ENCODE peak calls at places on chromosomes 13 and 19, in nine cellular contexts. I is transverse colon, J is brain microvascular endothelial cell, V is left ventricle myocardium inferior, W is endodermal cell, E is heart right ventricle, S is HL-60, A is fibroblast of pulmonary artery, R is neural progenitor cell. G is an unnamed sample.

GRCh38 chr13:35854286-35854685 is 276.9 kb downstream of the DCLK1 start:
- DNase-seq in I (no peak), J (no peak), V (no peak), W (no peak), E (no peak), S (no peak), A (no peak), R (no peak), G (no peak)

GRCh38 chr13:65292488-65292901 is 1937.6 kb downstream of the PCDH9 start:
- DNase-seq in I (no peak), J (peak), V (no peak), W (peak), E (no peak), S (no peak), A (peak), R (peak), G (peak)

GRCh38 chr13:99812611-99813010 is 159.0 kb downstream of the ZIC5 start:
- DNase-seq in I (no peak), J (peak), V (no peak), W (no peak), E (no peak), S (no peak), A (no peak), R (no peak), G (peak)

GRCh38 chr13:105334211-105334610 is 1201.3 kb downstream of the EFNB2 start:
- DNase-seq in I (no peak), J (peak), V (no peak), W (no peak), E (no peak), S (no peak), A (peak), R (peak), G (peak)

GRCh38 chr13:24152292-24153214 is 8.0 kb upstream of the SPATA13 start:
- DNase-seq in I (no peak), J (no peak), V (no peak), W (peak), E (no peak), S (no peak), A (no peak), R (no peak), G (no peak)

GRCh38 chr19:13920940-13921744 is 15.1 kb downstream of the CC2D1A start:
- DNase-seq in I (no peak), J (peak), V (no peak), W (peak), E (no peak), S (peak), A (peak), R (peak), G (peak)

GRCh38 chr13:100610399-100611347 is 22.1 kb upstream of the GGACT start:
- DNase-seq in I (no peak), J (no peak), V (no peak), W (no peak), E (no peak), S (no peak), A (no peak), R (no peak), G (no peak)

GRCh38 chr19:54905908-54906511 is at the start of gene NCR1:
- DNase-seq in I (no peak), J (no peak), V (no peak), W (no peak), E (no peak), S (no peak), A (no peak), R (no peak), G (no peak)

GRCh38 chr19:17328517-17329060 is 6.1 kb downstream of the ANO8 start:
- DNase-seq in I (no peak), J (no peak), V (no peak), W (peak), E (no peak), S (no peak), A (no peak), R (peak), G (no peak)

GRCh38 chr13:102873653-102874052 is 27.8 kb downstream of the ERCC5 start:
- DNase-seq in I (no peak), J (peak), V (no peak), W (no peak), E (no peak), S (no peak), A (peak), R (no peak), G (no peak)

GRCh38 chr13:27359203-27359821 is 65.1 kb upstream of the GTF3A start:
- DNase-seq in I (peak), J (peak), V (peak), W (peak), E (peak), S (no peak), A (peak), R (peak), G (peak)

GRCh38 chr19:22286151-22286810 is at the start of gene ZNF729:
- DNase-seq in I (no peak), J (no peak), V (no peak), W (no peak), E (peak), S (no peak), A (no peak), R (no peak), G (no peak)

GRCh38 chr19:55486971-55487883 is 1.0 kb upstream of the SSC5D start:
- DNase-seq in I (peak), J (peak), V (peak), W (peak), E (peak), S (peak), A (peak), R (peak), G (peak)

GRCh38 chr13:33100876-33101275 is 84.7 kb downstream of the KL start:
- DNase-seq in I (no peak), J (no peak), V (no peak), W (no peak), E (no peak), S (no peak), A (no peak), R (no peak), G (peak)

GRCh38 chr19:2317756-2318155 is 9.8 kb upstream of the LINGO3 start:
- DNase-seq in I (no peak), J (no peak), V (no peak), W (no peak), E (no peak), S (no peak), A (no peak), R (no peak), G (no peak)

GRCh38 chr13:80151016-80151415 is 189.9 kb downstream of the SPRY2 start:
- DNase-seq in I (no peak), J (no peak), V (no peak), W (no peak), E (no peak), S (no peak), A (no peak), R (no peak), G (no peak)

GRCh38 chr13:20291037-20291436 is 58.9 kb upstream of the GJB6 start:
- DNase-seq in I (peak), J (no peak), V (no peak), W (no peak), E (no peak), S (no peak), A (no peak), R (no peak), G (no peak)

GRCh38 chr13:20287976-20288375 is 55.9 kb upstream of the GJB6 start:
- DNase-seq in I (no peak), J (no peak), V (no peak), W (no peak), E (no peak), S (no peak), A (no peak), R (no peak), G (no peak)

GRCh38 chr13:20294497-20294896 is 62.4 kb upstream of the GJB6 start:
- DNase-seq in I (no peak), J (no peak), V (no peak), W (peak), E (no peak), S (no peak), A (no peak), R (peak), G (no peak)

GRCh38 chr13:20288561-20288960 is 56.4 kb upstream of the GJB6 start:
- DNase-seq in I (no peak), J (no peak), V (no peak), W (no peak), E (no peak), S (no peak), A (no peak), R (no peak), G (no peak)

DNA sequence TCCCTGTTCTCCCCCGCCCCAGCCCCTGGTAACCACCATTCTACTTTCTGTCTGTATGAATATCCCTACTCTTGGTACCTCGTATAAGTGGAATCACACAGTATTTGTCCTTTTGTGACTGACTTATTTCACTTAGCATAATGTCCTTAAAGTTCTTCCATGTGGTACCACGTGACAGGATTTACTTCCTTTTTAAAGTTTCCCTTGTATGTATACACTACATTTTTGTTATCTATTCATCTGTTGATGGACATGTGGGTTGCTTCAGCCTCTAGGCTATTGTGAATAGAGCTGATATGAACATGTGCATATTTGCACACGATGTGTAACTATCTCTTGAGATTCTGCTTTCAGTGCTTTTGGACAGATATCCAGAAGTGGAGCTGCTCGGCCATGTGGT is 59.6 kb upstream of the GJB6 start:
- DNase-seq in I (no peak), J (no peak), V (no peak), W (no peak), E (no peak), S (no peak), A (no peak), R (no peak), G (no peak)
- TF ChIP-seq CTCF in I (no peak), J (no peak), V (no peak), W (no peak), E (no peak), S (no peak), A (no peak), R (no peak), G (no peak)

GRCh38 chr13:111460548-111461444 is 140.4 kb downstream of the TEX29 start:
- DNase-seq in I (peak), J (peak), V (no peak), W (peak), E (peak), S (no peak), A (peak), R (peak), G (peak)
- H3K4me3 ChIP-seq in I (no peak), J (no peak), V (no peak), W (no peak), E (no peak), S (no peak), A (no peak), R (no peak), G (no peak)

GRCh38 chr13:21685485-21686064 is 14.7 kb downstream of the FGF9 start:
- DNase-seq in I (no peak), J (no peak), V (no peak), W (no peak), E (no peak), S (no peak), A (no peak), R (no peak), G (no peak)
- TF ChIP-seq CTCF in I (no peak), J (no peak), V (no peak), W (no peak), E (no peak), S (no peak), A (no peak), R (no peak), G (no peak)

GRCh38 chr13:98474292-98474691 is 102.6 kb downstream of the STK24 start:
- DNase-seq in I (no peak), J (no peak), V (no peak), W (no peak), E (no peak), S (no peak), A (no peak), R (no peak), G (no peak)

GRCh38 chr13:98476538-98476966 is 100.4 kb downstream of the STK24 start:
- DNase-seq in I (peak), J (peak), V (peak), W (peak), E (no peak), S (peak), A (peak), R (no peak), G (peak)

GRCh38 chr13:98474761-98475160 is 102.1 kb downstream of the STK24 start:
- DNase-seq in I (no peak), J (no peak), V (no peak), W (no peak), E (no peak), S (no peak), A (no peak), R (no peak), G (no peak)

GRCh38 chr13:98475521-98475920 is 101.4 kb downstream of the STK24 start:
- DNase-seq in I (no peak), J (peak), V (no peak), W (peak), E (no peak), S (no peak), A (no peak), R (peak), G (no peak)

DNA sequence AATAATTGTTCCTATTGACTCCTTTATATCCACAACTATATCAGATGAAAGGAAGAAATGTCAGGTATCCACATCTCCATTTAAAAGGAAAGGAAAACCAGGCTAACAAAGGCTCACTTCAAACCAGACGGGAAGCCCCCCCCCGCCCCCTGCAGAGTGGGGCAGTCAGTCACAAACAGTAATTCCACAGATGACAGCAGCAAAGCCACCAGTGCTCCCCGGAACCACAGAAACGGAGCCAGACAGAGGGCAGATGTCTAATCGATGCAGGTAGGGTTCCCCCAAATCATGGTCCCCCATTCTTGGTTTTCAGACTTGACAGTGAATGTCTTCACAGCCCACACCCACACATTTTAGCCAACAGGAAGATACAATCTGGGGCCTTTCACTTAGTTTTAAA is 100.8 kb downstream of the STK24 start:
- DNase-seq in I (no peak), J (no peak), V (no peak), W (peak), E (no peak), S (no peak), A (no peak), R (peak), G (no peak)
- H3K4me3 ChIP-seq in I (no peak), J (peak), V (no peak), W (no peak), E (no peak), S (no peak), A (no peak), R (no peak), G (no peak)

DNA sequence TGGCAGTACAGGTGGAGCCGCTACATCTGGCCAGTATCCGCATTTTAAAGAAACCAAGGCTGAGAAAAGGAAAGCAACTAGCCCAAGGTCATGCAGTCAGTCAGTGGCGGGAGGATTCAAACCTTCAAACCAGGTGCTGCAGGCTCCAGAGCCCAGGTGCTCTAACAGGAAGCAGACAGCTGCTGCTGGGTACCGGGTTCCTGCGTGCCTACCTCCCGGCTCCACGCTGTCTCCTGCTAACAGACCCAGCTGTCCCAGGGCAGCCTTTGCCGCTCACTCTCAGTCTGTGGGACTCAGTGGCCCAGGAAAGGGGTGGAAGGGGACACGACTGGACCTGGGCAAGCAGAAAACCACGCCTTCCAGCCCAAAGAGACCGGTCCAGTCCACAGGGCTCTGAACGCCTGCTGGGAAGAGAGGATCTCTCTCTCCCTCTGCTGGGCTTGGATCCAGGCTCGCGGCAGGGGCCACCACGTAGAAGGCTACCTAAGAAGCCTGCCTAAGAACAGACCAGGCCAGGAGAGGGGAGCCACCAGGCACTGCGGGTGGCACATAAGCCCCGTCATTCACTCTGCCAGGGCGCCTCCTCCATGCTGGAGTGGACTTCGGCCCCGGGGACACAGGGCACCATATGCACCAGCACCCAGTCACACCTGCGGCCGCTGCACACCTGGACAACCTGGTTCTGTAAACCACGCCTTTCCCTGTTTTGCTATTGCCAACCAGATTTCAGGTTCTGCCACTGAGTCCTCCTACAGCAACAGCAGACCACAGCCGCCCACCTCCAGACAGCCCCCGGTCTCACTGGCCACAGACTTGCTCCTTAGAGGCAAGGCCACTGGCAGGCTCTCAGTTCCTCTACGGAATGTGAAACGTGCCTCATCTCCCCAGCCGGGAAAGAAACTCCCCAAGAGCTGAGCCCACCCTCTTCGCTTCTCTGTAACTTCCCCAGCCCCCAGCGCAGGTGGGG is 4.6 kb downstream of the DAPK3 start:
- DNase-seq in I (peak), J (no peak), V (no peak), W (no peak), E (no peak), S (no peak), A (no peak), R (peak), G (no peak)
- TF ChIP-seq CTCF in I (no peak), J (no peak), V (peak), W (no peak), E (no peak), S (no peak), A (no peak), R (no peak), G (no peak)

GRCh38 chr13:51845574-51846318 is 769 bp upstream of the TMEM272 start:
- DNase-seq in I (no peak), J (no peak), V (no peak), W (no peak), E (no peak), S (no peak), A (no peak), R (no peak), G (no peak)
- H3K4me3 ChIP-seq in I (no peak), J (no peak), V (no peak), W (peak), E (no peak), S (no peak), A (no peak), R (no peak), G (no peak)